ENCODE peak calls at places on chromosome 22, in ten cellular contexts. Q, R, S, D, M, L, G, Y, T and A are unnamed samples.
A peak's percentile ranks its signal among the peaks of the same experiment; 100 is the strongest.

GRCh38 chr22:27100789-27101188 is 443.4 kb downstream of the MIAT start:
- DNase-seq in Q (peak; percentile 64), R (no peak), S (peak; percentile 78), D (peak; percentile 29), M (no peak), L (no peak), G (no peak), Y (no peak), T (no peak), A (no peak)

GRCh38 chr22:32202539-32203180 is 2.2 kb downstream of the RFPL2 start:
- DNase-seq in Q (peak; percentile 15), R (no peak), S (no peak), D (peak; percentile 41), M (no peak), L (peak; percentile 46), G (peak; percentile 19), Y (no peak), T (no peak), A (peak; percentile 82)

GRCh38 chr22:27666272-27666997 is 135.1 kb downstream of the MN1 start:
- DNase-seq in Q (no peak), R (no peak), S (no peak), D (no peak), M (no peak), L (no peak), G (no peak), Y (no peak), T (no peak), A (no peak)

GRCh38 chr22:44735518-44736428 is 16.6 kb upstream of the ARHGAP8 start:
- DNase-seq in Q (peak; percentile 56), R (peak; percentile 70), S (peak; percentile 89), D (peak; percentile 51), M (no peak), L (peak; percentile 56), G (peak; percentile 82), Y (peak; percentile 65), T (peak; percentile 77), A (peak; percentile 75)

GRCh38 chr22:30460147-30460546 is 11.7 kb downstream of the SEC14L3 start:
- DNase-seq in Q (no peak), R (no peak), S (no peak), D (no peak), M (no peak), L (no peak), G (no peak), Y (no peak), T (no peak), A (no peak)

GRCh38 chr22:39598017-39598965 is 27.7 kb downstream of the CACNA1I start:
- DNase-seq in Q (no peak), R (no peak), S (peak; percentile 81), D (no peak), M (no peak), L (no peak), G (no peak), Y (no peak), T (no peak), A (peak; percentile 90)

GRCh38 chr22:47092896-47093311 is 330.5 kb downstream of the TBC1D22A start:
- DNase-seq in Q (peak; percentile 84), R (no peak), S (no peak), D (peak; percentile 74), M (no peak), L (peak; percentile 64), G (no peak), Y (no peak), T (no peak), A (no peak)

GRCh38 chr22:41048791-41049717 is 43.3 kb upstream of the EP300 start:
- DNase-seq in Q (peak; percentile 97), R (peak; percentile 75), S (peak; percentile 89), D (peak; percentile 76), M (peak; percentile 72), L (peak; percentile 57), G (no peak), Y (peak; percentile 75), T (peak; percentile 78), A (peak; percentile 84)

GRCh38 chr22:33787645-33788456 is 132.4 kb downstream of the LARGE1 start:
- DNase-seq in Q (no peak), R (no peak), S (no peak), D (no peak), M (no peak), L (no peak), G (no peak), Y (no peak), T (no peak), A (no peak)

DNA sequence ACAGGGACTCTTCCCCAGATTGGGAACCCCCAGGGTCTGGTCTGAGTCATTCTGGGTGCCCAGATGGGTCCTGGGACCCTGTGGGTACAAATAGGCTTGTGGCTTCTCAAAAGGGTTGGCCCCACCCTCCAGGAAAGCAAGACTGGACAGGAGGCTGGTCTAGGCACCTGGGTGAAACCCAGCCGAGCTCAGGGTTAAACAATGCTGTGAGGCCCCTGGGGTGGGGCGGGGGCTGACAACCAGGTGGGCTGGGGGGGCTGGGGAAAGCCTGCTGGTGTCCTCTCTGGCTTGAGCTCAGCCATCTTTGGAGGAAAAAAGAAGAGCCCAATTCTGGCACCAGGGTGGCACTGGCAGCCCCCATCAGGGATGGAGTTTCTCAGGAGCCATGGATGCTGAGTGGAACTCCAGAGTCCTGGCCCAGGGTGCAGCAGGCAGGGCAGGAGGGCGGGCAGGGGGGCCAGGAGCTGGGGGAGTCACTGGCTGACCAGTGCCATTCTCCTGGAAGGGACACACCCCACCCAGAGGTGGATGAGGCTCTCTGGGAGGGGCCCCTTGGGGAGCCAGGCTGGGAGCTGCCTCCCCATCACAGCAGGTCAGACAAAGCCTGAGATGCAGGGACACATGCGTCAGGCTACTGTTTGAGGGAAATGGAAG is 1.1 kb downstream of the SEPTIN5 start:
- DNase-seq in Q (no peak), R (no peak), S (no peak), D (no peak), M (no peak), L (no peak), G (no peak), Y (no peak), T (no peak), A (no peak)
- H3K4me3 ChIP-seq in Q (peak overlapping the region; percentile 57), R (peak overlapping the region; percentile 69), S (no peak overlapping the region), D (peak overlapping the region; percentile 53), M (no peak overlapping the region), L (peak overlapping the region; percentile 51), G (no peak overlapping the region), Y (no peak overlapping the region), T (no peak overlapping the region), A (peak overlapping the region; percentile 36)

GRCh38 chr22:25484916-25485315 is 79.6 kb upstream of the GRK3 start:
- DNase-seq in Q (no peak), R (no peak), S (no peak), D (no peak), M (no peak), L (no peak), G (no peak), Y (no peak), T (no peak), A (no peak)

GRCh38 chr22:25487508-25487907 is 77.0 kb upstream of the GRK3 start:
- DNase-seq in Q (no peak), R (no peak), S (no peak), D (no peak), M (no peak), L (no peak), G (no peak), Y (no peak), T (no peak), A (no peak)

GRCh38 chr22:25484498-25484897 is 80.0 kb upstream of the GRK3 start:
- DNase-seq in Q (no peak), R (no peak), S (no peak), D (no peak), M (no peak), L (peak; percentile 3), G (no peak), Y (no peak), T (no peak), A (no peak)

GRCh38 chr22:25483931-25484330 is 80.5 kb upstream of the GRK3 start:
- DNase-seq in Q (no peak), R (no peak), S (no peak), D (no peak), M (no peak), L (no peak), G (no peak), Y (no peak), T (no peak), A (no peak)

DNA sequence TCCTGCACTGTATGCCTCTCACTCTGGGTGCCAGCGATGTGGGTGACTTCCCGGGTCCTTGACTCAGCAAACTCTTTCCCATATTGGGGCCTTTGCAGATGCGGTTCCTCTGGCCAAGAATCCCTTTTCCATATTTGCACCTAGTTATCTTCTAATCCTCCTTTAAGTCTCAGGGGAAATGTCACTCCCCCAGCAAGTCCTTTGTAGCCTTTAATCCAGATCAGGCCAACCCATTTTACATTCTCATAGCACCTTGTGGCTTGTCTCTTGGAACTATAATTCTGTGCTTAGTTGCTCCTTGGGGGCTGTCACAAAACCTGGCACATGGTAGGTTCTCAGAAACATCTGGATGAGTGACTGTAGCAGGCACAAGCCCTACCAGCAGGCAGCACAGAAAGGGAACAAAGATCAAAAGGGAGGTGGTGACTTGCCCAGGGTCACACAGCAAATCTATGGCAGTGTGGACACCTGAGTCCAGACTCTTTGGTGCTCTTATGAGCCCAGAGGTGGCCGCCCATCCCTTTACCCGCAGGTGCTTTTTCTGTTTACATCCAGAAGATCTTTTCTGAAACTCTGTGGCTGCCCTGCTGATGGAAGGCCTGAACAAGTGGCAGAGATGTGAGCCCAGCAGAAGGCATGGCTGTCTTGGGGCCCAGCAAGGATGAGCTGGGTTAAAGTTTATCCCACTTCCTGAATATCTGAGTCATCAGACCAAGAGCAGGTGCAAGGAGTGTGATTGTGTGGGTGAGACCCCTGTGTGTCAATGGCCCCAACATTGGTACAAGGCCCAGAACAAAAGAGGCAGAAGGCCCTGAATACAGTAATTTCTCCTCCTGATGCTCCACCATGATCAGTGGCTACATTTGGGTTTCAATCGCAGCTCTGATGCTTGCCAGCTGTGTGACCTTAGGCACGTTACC is 78.6 kb upstream of the GRK3 start:
- DNase-seq in Q (no peak), R (no peak), S (no peak), D (no peak), M (no peak), L (no peak), G (peak; percentile 70), Y (no peak), T (no peak), A (no peak)
- TF ChIP-seq CTCF in Q (no peak), R (no peak), S (no peak), D (no peak), M (no peak), L (no peak), G (no peak), Y (no peak), T (no peak), A (no peak)

DNA sequence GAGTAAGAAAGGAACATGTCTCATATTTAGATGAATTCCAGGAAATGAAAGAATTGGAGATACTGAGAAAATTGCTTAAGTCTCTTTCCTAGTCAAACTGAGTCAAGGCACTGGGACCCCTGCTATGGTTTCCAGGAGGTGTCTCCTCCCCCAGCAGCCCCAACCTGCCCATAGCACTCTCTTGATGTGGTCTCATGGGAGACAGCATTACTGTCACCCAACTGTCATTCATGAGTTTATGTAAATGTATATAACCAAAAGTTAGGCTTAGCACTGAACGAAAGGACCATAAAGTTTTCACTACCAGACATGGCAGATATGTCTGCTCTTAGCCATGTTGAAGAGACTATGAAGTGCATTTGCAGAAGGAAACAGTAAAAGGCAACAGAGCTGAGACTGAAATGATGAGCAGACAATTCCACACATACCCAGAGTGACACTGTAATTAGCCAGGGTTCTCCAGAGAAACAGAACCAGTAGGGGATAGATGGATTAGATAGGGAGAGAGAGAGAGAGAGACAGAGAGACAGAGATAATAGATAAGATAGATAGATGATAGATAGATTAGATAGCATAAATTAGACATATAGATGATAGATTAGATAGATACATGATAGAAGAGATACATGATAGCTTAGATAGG is 328.1 kb downstream of the BRD1 start:
- DNase-seq in Q (no peak), R (no peak), S (no peak), D (peak; percentile 1), M (no peak), L (no peak), G (no peak), Y (no peak), T (no peak), A (no peak)
- H3K4me3 ChIP-seq in Q (no peak overlapping the region), R (no peak overlapping the region), S (no peak overlapping the region), D (no peak overlapping the region), M (no peak overlapping the region), L (no peak overlapping the region), G (no peak overlapping the region), Y (no peak overlapping the region), T (no peak overlapping the region), A (no peak overlapping the region)

GRCh38 chr22:36918730-36919129 is 5.3 kb downstream of the CSF2RB start:
- DNase-seq in Q (no peak), R (no peak), S (no peak), D (no peak), M (no peak), L (no peak), G (no peak), Y (no peak), T (no peak), A (no peak)
- TF ChIP-seq CTCF in Q (no peak), R (no peak), S (no peak), D (no peak), M (no peak), L (no peak), G (no peak), Y (no peak), T (no peak), A (no peak)